ENCODE peak calls at places on chromosomes 13 and 19, in ten cellular contexts. V, H, K, W, F, L, T, J, O and D are unnamed samples.

GRCh38 chr13:110546933-110547332 is 14.6 kb downstream of the RAB20 start:
- DNase-seq in V (peak; percentile 89), H (no peak), K (peak; percentile 76), W (peak; percentile 95), F (no peak), L (peak; percentile 92), T (peak; percentile 77), J (peak; percentile 98), O (peak; percentile 100), D (no peak)

GRCh38 chr13:27573265-27573664 is 47.1 kb downstream of the LNX2 start:
- DNase-seq in V (peak; percentile 75), H (no peak), K (no peak), W (no peak), F (no peak), L (no peak), T (no peak), J (peak; percentile 65), O (no peak), D (no peak)

GRCh38 chr13:105343134-105343806 is 1192.2 kb downstream of the EFNB2 start:
- DNase-seq in V (peak; percentile 59), H (no peak), K (no peak), W (no peak), F (no peak), L (no peak), T (no peak), J (peak; percentile 50), O (no peak), D (no peak)

GRCh38 chr19:6424190-6424938 is at the start of gene KHSRP:
- DNase-seq in V (no peak), H (no peak), K (peak; percentile 100), W (no peak), F (no peak), L (no peak), T (no peak), J (no peak), O (no peak), D (peak; percentile 46)

GRCh38 chr19:35828694-35829301 is 16.2 kb upstream of the PRODH2 start:
- DNase-seq in V (peak; percentile 67), H (no peak), K (peak; percentile 48), W (no peak), F (peak; percentile 31), L (peak; percentile 83), T (peak; percentile 3), J (peak; percentile 52), O (peak; percentile 75), D (peak; percentile 30)

GRCh38 chr19:38993271-38993670 is 17.7 kb upstream of the FBXO17 start:
- DNase-seq in V (peak; percentile 74), H (peak; percentile 95), K (no peak), W (no peak), F (no peak), L (no peak), T (no peak), J (peak; percentile 63), O (peak; percentile 46), D (no peak)

GRCh38 chr13:33072282-33072681 is 56.1 kb downstream of the KL start:
- DNase-seq in V (no peak), H (no peak), K (no peak), W (no peak), F (no peak), L (no peak), T (no peak), J (no peak), O (no peak), D (no peak)

GRCh38 chr19:41552558-41552957 is 23.4 kb upstream of the CEACAM21 start:
- DNase-seq in V (no peak), H (no peak), K (no peak), W (no peak), F (no peak), L (no peak), T (no peak), J (no peak), O (no peak), D (peak; percentile 92)

GRCh38 chr13:49165798-49166752 is 54.1 kb upstream of the MLNR start:
- DNase-seq in V (peak; percentile 9), H (no peak), K (no peak), W (no peak), F (no peak), L (no peak), T (no peak), J (no peak), O (no peak), D (no peak)

GRCh38 chr13:95139186-95139585 is 162.1 kb downstream of the ABCC4 start:
- DNase-seq in V (no peak), H (no peak), K (no peak), W (no peak), F (no peak), L (no peak), T (no peak), J (no peak), O (no peak), D (no peak)

GRCh38 chr19:6769006-6769637 is 1.9 kb upstream of the SH2D3A start:
- DNase-seq in V (peak; percentile 19), H (no peak), K (no peak), W (no peak), F (no peak), L (no peak), T (no peak), J (no peak), O (no peak), D (peak; percentile 65)

GRCh38 chr13:43537124-43537523 is 249.6 kb downstream of the ENOX1 start:
- DNase-seq in V (peak; percentile 31), H (no peak), K (no peak), W (no peak), F (no peak), L (no peak), T (no peak), J (no peak), O (no peak), D (no peak)

GRCh38 chr19:35399231-35399630 is 28.4 kb downstream of the GPR42 start:
- DNase-seq in V (no peak), H (no peak), K (no peak), W (no peak), F (no peak), L (no peak), T (no peak), J (no peak), O (no peak), D (no peak)

DNA sequence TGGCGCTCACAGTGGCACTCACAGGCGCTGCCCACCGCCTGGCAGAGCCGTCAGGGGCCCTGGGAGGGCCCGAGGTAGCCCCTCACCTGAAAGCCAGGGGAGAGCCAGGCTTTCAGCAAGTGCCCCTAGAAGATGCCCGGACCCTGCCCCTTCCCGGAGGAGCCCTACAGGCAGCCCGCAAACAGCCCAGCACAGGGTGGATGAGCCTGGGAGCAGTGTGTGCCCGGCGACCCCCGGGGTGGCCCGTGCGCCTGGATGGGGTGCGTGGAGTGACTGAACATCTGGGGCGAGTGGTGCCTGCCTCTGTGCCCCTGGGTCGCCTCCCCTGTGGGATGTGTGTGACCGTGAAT is 1.4 kb downstream of the CRLF1 start:
- DNase-seq in V (no peak), H (no peak), K (no peak), W (no peak), F (no peak), L (no peak), T (no peak), J (no peak), O (no peak), D (no peak)
- H3K4me3 ChIP-seq in V (no peak overlapping the region), H (no peak overlapping the region), K (peak overlapping the region; percentile 50), W (peak overlapping the region; percentile 32), F (peak overlapping the region; percentile 41), L (no peak overlapping the region), T (no peak overlapping the region), J (peak overlapping the region; percentile 32), O (no peak overlapping the region), D (no peak overlapping the region)

GRCh38 chr13:113002206-113002821 is 33.3 kb downstream of the MCF2L start:
- DNase-seq in V (no peak), H (no peak), K (no peak), W (no peak), F (no peak), L (peak; percentile 53), T (no peak), J (no peak), O (no peak), D (no peak)
- TF ChIP-seq CTCF in V (peak; percentile 7), H (no peak), K (peak; percentile 13), W (peak; percentile 19), F (peak; percentile 50), L (peak; percentile 8), T (peak; percentile 23), J (peak; percentile 43), O (peak; percentile 27), D (no peak)

GRCh38 chr19:55384576-55385235 is 614 bp upstream of the TMEM238 start:
- DNase-seq in V (no peak), H (no peak), K (peak; percentile 38), W (no peak), F (no peak), L (peak; percentile 47), T (no peak), J (no peak), O (peak; percentile 30), D (peak; percentile 55)

GRCh38 chr19:55383789-55384575 is at the start of gene TMEM238:
- DNase-seq in V (peak; percentile 70), H (no peak), K (peak; percentile 62), W (no peak), F (no peak), L (peak; percentile 78), T (no peak), J (peak; percentile 56), O (peak; percentile 74), D (peak; percentile 89)

GRCh38 chr19:55383279-55383788 is 758 bp downstream of the TMEM238 start:
- DNase-seq in V (no peak), H (no peak), K (no peak), W (no peak), F (no peak), L (no peak), T (no peak), J (no peak), O (no peak), D (peak; percentile 34)

GRCh38 chr19:55382013-55382412 is 2.1 kb downstream of the TMEM238 start:
- DNase-seq in V (no peak), H (no peak), K (no peak), W (no peak), F (no peak), L (no peak), T (no peak), J (no peak), O (no peak), D (no peak)

DNA sequence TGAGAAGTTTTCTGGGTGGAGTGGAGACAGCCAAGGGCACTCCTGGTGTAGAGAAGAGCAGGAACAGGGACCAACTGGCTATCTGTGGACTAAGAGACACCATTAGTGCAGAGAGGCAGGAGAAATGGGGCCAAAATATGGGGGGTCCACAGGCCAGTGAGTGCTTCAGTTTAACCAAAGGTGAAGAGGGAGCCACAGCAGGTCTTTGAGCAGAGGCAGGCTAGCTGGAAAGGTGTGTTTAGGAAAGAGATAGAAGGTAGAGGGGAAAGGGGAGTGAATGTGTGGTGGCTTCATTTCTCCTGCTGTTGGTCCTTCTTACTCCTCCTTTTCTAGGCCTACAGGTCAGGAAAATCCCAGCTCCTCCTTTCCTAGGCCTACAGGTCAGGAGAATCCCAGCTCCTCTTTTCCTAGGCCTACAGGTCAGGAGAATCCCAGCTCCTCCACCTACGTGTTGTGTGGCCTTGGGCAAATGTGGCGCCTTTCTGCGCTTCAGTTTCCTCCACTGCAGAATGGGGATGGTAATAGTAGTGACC is 1.5 kb downstream of the TMEM238 start:
- DNase-seq in V (no peak), H (no peak), K (no peak), W (no peak), F (no peak), L (no peak), T (no peak), J (no peak), O (no peak), D (no peak)
- H3K4me3 ChIP-seq in V (no peak overlapping the region), H (no peak overlapping the region), K (no peak overlapping the region), W (no peak overlapping the region), F (no peak overlapping the region), L (no peak overlapping the region), T (no peak overlapping the region), J (no peak overlapping the region), O (no peak overlapping the region), D (peak overlapping the region; percentile 59)

GRCh38 chr19:42567567-42567966 is 27.2 kb downstream of the CEACAM8 start:
- DNase-seq in V (no peak), H (no peak), K (no peak), W (no peak), F (no peak), L (no peak), T (no peak), J (no peak), O (no peak), D (no peak)
- TF ChIP-seq CTCF in V (no peak), H (no peak), K (no peak), W (no peak), F (no peak), L (no peak), T (no peak), J (no peak), O (no peak), D (no peak)